ENCODE peak calls at places on chromosomes 11 and 22, in four cellular contexts. T is K562, S is GM12878, Q is HepG2. F is an unnamed sample.

GRCh38 chr11:33936745-33937612 is 45.1 kb upstream of the LMO2 start:
- DNase-seq in T (peak), S (no peak), Q (no peak), F (no peak)

GRCh38 chr11:20962581-20962980 is 293.2 kb downstream of the NELL1 start:
- DNase-seq in T (no peak), S (no peak), Q (no peak), F (no peak)

GRCh38 chr11:17611049-17611448 is 64.0 kb downstream of the OTOG start:
- DNase-seq in T (no peak), S (no peak), Q (no peak), F (no peak)

GRCh38 chr11:18366286-18366685 is 28.1 kb upstream of the LDHA start:
- DNase-seq in T (no peak), S (no peak), Q (no peak), F (no peak)

GRCh38 chr22:34427841-34428240 is 507.6 kb upstream of the LARGE1 start:
- DNase-seq in T (no peak), S (no peak), Q (no peak), F (no peak)

GRCh38 chr11:128695539-128696221 is 1.8 kb downstream of the FLI1 start:
- DNase-seq in T (no peak), S (no peak), Q (no peak), F (no peak)

GRCh38 chr11:16215352-16215751 is 141.0 kb downstream of the SOX6 start:
- DNase-seq in T (no peak), S (no peak), Q (no peak), F (no peak)

GRCh38 chr11:130771708-130772107 is 144.6 kb downstream of the SNX19 start:
- DNase-seq in T (no peak), S (no peak), Q (no peak), F (no peak)

GRCh38 chr11:124736738-124737137 is 3.0 kb upstream of the NRGN start:
- DNase-seq in T (no peak), S (no peak), Q (no peak), F (no peak)

GRCh38 chr11:115168686-115169085 is 335.5 kb downstream of the CADM1 start:
- DNase-seq in T (no peak), S (no peak), Q (no peak), F (no peak)

GRCh38 chr11:64357904-64358535 is 942 bp upstream of the RPS6KA4 start:
- DNase-seq in T (peak), S (no peak), Q (peak), F (no peak)

DNA sequence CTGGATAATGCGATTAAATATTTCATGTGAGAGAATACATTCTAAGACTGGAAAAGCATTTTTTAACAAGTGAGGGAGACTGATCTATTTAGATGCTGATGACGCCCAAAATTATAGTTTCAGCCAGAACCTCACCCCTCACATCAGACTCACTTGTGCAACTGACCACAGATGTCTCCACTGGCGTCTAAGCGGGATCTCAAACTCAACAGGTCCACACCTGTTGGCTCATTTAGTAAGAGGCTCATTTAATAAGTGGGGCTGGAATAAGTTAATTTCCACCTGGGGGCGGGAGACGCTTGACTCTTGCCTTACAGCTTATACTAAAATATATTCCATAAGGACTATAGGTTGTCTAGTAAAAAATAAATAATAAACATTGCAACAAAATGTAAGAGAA is 47.5 kb downstream of the MORC2 start:
- DNase-seq in T (no peak), S (no peak), Q (no peak), F (no peak)
- H3K4me3 ChIP-seq in T (no peak), S (peak), Q (no peak), F (no peak)

DNA sequence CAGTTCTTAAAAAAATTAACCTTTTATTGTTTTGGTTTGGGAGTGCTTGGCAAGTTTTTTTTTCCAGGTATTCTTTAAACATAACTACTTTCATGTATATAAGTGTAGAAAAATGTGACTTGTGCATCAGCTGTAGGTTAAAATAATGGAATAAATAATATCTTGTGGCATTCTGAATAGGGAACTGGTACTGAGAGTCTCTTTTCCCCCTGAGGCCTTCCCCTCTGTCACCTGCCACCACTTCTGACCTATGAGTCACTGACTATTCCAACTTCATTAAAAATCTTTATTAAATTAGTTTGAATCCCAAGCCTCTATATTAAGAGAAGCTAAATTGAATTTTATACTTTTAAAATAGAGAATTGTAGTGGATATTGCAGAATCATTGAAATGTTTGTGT is 805.7 kb downstream of the METTL15 start:
- DNase-seq in T (no peak), S (no peak), Q (no peak), F (no peak)
- H2AFZ ChIP-seq in T (no peak), S (no peak), Q (no peak), F (no peak)

DNA sequence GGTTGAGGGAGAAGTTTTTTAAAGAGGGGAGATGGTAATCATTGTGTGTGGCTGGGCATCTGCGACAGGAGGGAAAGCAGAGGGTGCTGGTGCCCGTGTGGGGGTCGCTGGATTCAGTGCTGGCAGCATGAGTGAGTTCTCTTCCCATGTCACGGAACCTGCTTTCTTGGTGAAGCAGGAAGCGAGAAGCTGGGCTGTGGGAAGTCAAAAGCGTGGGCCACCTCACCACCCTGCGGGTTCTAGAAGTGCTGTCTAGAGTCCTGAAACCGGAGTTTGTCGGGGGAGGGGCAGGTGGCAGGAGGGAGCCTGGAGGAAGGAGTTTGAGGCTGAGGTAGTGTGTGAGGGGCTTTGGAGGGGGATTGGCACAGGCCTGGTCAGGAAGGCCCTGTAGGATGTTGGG is 14.2 kb downstream of the SART1 start:
- DNase-seq in T (no peak), S (no peak), Q (no peak), F (no peak)
- TF ChIP-seq JUNB in T (no peak), S (no peak), Q (no peak), F (no peak)

DNA sequence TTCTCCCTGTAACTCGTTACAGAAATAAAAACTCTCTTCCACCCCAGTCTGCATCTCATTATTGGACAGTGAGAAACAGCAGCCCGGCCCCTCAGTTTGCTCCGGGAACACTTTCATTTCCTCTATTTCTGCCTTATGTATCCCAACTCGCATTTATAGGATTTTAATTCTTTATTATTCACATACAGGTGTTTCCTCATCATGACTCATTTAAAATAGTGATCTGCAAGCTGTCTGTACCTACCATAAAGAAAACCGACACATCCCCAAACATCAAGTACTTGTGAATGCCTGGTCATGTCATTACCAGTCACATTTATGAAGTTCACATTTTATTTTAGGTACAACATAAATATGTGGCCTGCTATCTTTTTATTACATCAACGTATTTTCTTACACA is 42.7 kb downstream of the PIWIL3 start:
- DNase-seq in T (no peak), S (no peak), Q (no peak), F (no peak)
- H3K4me3 ChIP-seq in T (no peak), S (no peak), Q (no peak), F (no peak)

GRCh38 chr22:38203090-38203810 is 1.5 kb downstream of the MAFF start:
- DNase-seq in T (peak), S (no peak), Q (peak), F (peak)
- H2AFZ ChIP-seq in T (no peak), S (peak), Q (no peak), F (peak)

DNA sequence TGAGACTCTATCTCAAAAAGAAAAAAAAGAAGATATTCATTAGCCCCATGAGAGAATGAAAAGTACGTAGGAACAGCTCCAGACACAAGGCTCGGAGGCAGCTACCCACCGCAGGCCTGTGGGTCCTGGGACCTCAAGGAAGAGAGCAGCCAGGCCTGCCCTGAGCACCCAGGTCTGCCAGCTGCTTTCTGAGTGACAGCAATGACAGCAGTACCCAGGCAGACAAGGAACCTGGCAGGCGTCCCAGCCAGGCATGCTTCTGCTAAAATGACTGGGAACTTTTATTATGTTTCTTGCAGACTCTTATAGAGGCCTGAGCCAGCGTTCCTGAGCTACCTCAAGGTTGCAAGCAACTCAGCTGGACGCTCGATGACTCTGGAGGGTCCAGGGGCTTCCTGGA is 31.6 kb downstream of the CPT1A start:
- DNase-seq in T (no peak), S (no peak), Q (no peak), F (no peak)
- TF ChIP-seq JUNB in T (no peak), S (no peak), Q (no peak), F (no peak)

GRCh38 chr11:24502425-24502824 is 5.6 kb downstream of the LUZP2 start:
- DNase-seq in T (no peak), S (no peak), Q (no peak), F (no peak)

GRCh38 chr11:24496371-24496727 is 504 bp upstream of the LUZP2 start:
- DNase-seq in T (no peak), S (no peak), Q (no peak), F (peak)

GRCh38 chr11:24496728-24497396 is at the start of gene LUZP2:
- DNase-seq in T (no peak), S (no peak), Q (no peak), F (peak)
- H3K4me3 ChIP-seq in T (no peak), S (no peak), Q (no peak), F (peak)

GRCh38 chr11:69159153-69159850 is 3.6 kb downstream of the SMIM38 start:
- DNase-seq in T (no peak), S (no peak), Q (no peak), F (no peak)
- H2AFZ ChIP-seq in T (no peak), S (no peak), Q (no peak), F (no peak)